ENCODE peak calls at places on chromosomes 16 and 17, in six cellular contexts. I is K562, H is HepG2, J is GM12891, D is GM12878, C is H1. B is an unnamed sample.

GRCh38 chr16:31130899-31131298 is 4.6 kb downstream of the PRSS8 start:
- DNase-seq in C (no peak), J (no peak), I (no peak), H (no peak), D (no peak), B (no peak)

GRCh38 chr17:72538921-72539352 is 418.1 kb downstream of the SOX9 start:
- DNase-seq in D (no peak), H (no peak), C (no peak), J (no peak), I (no peak), B (no peak)

GRCh38 chr17:5943232-5943631 is 126.9 kb upstream of the WSCD1 start:
- DNase-seq in D (no peak), I (peak), H (no peak), C (no peak), J (no peak), B (no peak)

GRCh38 chr16:65312071-65312470 is 190.2 kb upstream of the CDH11 start:
- DNase-seq in I (no peak), D (no peak), J (no peak), C (no peak), H (no peak), B (no peak)

GRCh38 chr16:84322749-84323148 is 28.1 kb downstream of the WFDC1 start:
- DNase-seq in C (no peak), J (no peak), I (no peak), D (no peak), H (no peak), B (no peak)

GRCh38 chr16:88383401-88384221 is 852 bp downstream of the ZNF469 start:
- DNase-seq in D (no peak), J (no peak), H (no peak), I (no peak), C (no peak), B (no peak)

GRCh38 chr17:4777969-4778760 is 6.5 kb downstream of the TM4SF5 start:
- DNase-seq in H (peak), C (no peak), I (no peak), J (no peak), D (no peak), B (no peak)

GRCh38 chr16:81136331-81137011 is 40.3 kb upstream of the GCSH start:
- DNase-seq in H (no peak), D (no peak), I (no peak), J (no peak), C (no peak), B (no peak)

GRCh38 chr17:64041912-64042311 is 21.5 kb upstream of the ICAM2 start:
- DNase-seq in H (no peak), I (no peak), C (no peak), J (no peak), D (no peak), B (no peak)

GRCh38 chr17:27247071-27247957 is 46.6 kb upstream of the WSB1 start:
- DNase-seq in C (no peak), I (no peak), H (peak), D (no peak), J (no peak), B (no peak)

GRCh38 chr16:89720859-89721643 is at the start of the genes VPS9D1 and ZNF276:
- DNase-seq in H (peak), D (no peak), J (peak), C (no peak), I (peak), B (peak)
- TF ChIP-seq POLR2A in H (peak), D (peak), J (peak), C (peak), I (peak), B (peak)

DNA sequence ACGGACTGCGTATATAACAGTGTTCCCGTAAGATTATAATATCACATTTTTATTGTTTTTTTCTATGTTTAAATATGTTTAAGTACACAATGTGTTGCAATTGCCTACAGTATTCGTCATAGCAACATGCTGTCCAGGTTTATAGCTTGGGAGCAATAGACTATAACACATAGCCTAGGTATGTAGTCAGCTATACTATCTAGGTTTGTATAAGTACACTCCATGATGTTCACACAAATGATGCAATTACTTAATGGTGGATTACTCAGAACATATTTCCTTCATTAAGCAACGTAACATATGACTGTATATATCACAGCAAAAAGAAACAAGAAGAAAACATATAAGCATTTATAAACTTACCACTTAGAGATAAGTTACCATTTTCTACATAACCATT is 160.0 kb downstream of the CBLN1 start:
- DNase-seq in J (no peak), C (no peak), H (no peak), D (no peak), I (no peak), B (no peak)
- TF ChIP-seq TAF1 in J (no peak), C (no peak), H (no peak), D (no peak), I (no peak), B (no peak)

GRCh38 chr17:43021739-43022512 is at the start of gene VAT1:
- DNase-seq in H (peak), D (no peak), I (peak), C (no peak), J (peak), B (peak)
- TF ChIP-seq POLR2AphosphoS5 in H (peak), D (no peak), I (peak), C (peak), J (no peak), B (no peak)

GRCh38 chr17:80786887-80787286 is 204.8 kb upstream of the CHMP6 start:
- DNase-seq in H (no peak), C (no peak), D (no peak), I (no peak), J (no peak), B (no peak)

GRCh38 chr17:80783971-80784370 is 207.7 kb upstream of the CHMP6 start:
- DNase-seq in C (no peak), D (no peak), I (no peak), H (no peak), J (no peak), B (no peak)

GRCh38 chr17:80789356-80789902 is 202.2 kb upstream of the CHMP6 start:
- DNase-seq in I (no peak), H (no peak), D (peak), C (no peak), J (no peak), B (no peak)

GRCh38 chr17:80785477-80786178 is 206.0 kb upstream of the CHMP6 start:
- DNase-seq in J (no peak), D (no peak), C (no peak), I (no peak), H (no peak), B (no peak)

DNA sequence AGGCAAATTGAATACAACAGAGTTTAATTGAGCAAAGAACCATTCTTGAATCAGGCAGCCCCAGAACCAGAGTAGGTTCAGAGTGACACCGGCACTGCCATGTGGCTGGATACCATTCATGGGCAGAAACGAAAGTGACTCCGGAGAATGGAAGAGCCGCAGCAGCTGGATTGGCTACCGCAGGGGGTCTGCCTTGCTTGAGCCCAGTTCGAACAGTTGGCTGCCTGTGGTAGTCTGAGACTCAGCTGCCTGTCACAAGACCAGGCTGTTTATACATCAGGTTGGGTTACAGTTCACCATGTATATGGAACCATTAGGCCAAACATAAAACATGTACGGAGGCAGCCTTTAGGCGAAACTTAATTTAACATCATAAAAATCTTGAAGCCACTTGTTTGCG is 205.2 kb upstream of the CHMP6 start:
- DNase-seq in C (no peak), H (no peak), D (no peak), J (no peak), I (no peak), B (no peak)
- TF ChIP-seq POLR2A in C (no peak), H (no peak), D (no peak), J (no peak), I (no peak), B (no peak)

DNA sequence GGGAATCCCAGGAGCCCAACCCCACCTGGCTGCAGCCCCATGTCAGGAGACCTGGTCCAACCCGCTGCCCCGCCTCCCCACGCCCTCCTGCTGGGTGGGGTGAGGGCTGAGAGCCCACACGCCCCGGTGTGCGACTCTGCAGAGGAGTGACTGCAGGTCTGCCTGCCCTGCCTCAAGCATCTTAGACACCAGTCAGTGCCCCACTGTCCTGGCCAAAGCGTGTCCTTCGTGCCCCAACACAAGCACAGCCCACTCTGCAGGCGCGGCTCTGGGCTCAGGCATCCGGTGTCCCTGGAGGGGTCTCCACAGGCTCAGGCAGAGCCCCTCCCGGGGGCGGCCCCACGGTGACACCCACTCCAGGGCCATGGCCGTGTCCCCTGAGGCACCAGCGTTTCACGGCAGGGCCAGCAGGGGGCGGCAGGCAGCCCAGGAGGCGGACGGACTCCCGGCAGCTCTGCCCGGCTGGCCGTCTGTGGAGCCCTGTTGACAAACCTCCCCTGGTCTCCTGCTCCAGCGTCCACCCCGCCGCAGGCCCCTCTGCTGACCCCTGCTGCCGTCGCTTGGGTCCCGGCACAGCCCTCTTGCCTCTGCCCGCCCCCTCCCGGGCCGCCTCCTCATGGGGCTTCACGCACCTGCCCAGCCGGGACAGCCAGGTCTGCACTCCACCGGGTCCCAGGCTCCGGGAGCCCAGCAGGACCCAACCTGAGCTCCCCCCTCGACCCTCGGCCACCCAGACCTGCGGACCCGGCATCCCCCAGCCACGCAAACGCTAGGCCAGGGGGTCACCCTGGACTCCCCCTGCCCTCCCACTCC is 8.6 kb upstream of the UBE2I start:
- DNase-seq in J (peak), C (no peak), H (peak), I (peak), D (no peak), B (peak)
- TF ChIP-seq TAF1 in J (no peak), C (no peak), H (peak), I (no peak), D (no peak), B (no peak)

DNA sequence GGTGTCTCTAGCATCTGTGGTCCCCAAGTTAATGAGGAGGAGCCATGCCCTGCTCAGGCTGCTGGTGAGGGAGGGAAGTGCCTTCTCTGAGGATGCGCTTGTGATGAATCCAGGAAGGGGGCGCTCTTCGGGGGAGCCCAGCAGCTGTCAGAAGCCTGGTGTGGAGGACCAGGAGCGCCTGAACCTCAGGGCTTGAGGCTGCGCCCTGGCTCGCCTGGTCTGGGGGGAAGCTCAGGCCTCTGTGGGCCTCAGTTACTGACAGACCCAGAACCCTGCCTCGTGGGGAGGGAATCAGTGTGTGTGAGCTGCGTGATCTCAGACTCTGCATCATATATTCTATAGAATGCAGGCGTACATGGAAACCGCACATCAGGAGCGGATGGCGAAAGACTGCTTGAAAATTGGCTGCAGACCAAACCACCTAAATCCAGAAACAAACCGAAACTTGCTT is 126.1 kb downstream of the SEC14L1 start:
- DNase-seq in I (peak), C (no peak), J (peak), H (no peak), D (no peak), B (peak)
- TF ChIP-seq POLR2AphosphoS5 in I (no peak), C (no peak), J (no peak), H (no peak), D (no peak), B (no peak)

GRCh38 chr16:57244767-57245471 is at the start of gene ARL2BP:
- DNase-seq in H (peak), I (peak), J (peak), C (peak), D (peak), B (peak)
- TF ChIP-seq POLR2A in H (peak), I (peak), J (peak), C (no peak), D (peak), B (peak)